ENCODE peak calls at places on chromosomes 7 and 10, in seven cellular contexts. M, S, H, J, K, Y and Q are unnamed samples.

GRCh38 chr10:14906765-14907164 is 28.1 kb downstream of the SUV39H2 start:
- DNase-seq in Y (no peak), K (no peak), J (no peak), H (no peak), S (no peak), M (no peak), Q (no peak)

GRCh38 chr7:51317582-51317910 is 937 bp upstream of the COBL start:
- DNase-seq in H (no peak), M (no peak), J (no peak), K (no peak), Y (no peak), S (no peak), Q (no peak)

GRCh38 chr7:130065500-130066152 is 4.7 kb upstream of the KLHDC10 start:
- DNase-seq in J (peak), H (no peak), M (no peak), S (no peak), Y (no peak), K (no peak), Q (no peak)

GRCh38 chr7:142391191-142391992 is 133.5 kb upstream of the PRSS58 start:
- DNase-seq in S (no peak), Y (peak), H (no peak), K (no peak), J (no peak), M (peak), Q (no peak)

GRCh38 chr10:60921631-60922030 is 22.4 kb downstream of the RHOBTB1 start:
- DNase-seq in J (no peak), S (no peak), Y (no peak), K (no peak), H (no peak), M (no peak), Q (no peak)

GRCh38 chr7:111363099-111363498 is 199.2 kb downstream of the IMMP2L start:
- DNase-seq in H (no peak), J (no peak), M (no peak), S (no peak), K (no peak), Y (no peak), Q (no peak)

GRCh38 chr7:43135129-43135528 is 22.7 kb downstream of the HECW1 start:
- DNase-seq in Y (no peak), S (no peak), H (no peak), K (no peak), M (no peak), J (peak), Q (peak)

GRCh38 chr10:10209152-10209551 is 808.5 kb upstream of the CELF2 start:
- DNase-seq in M (no peak), Y (no peak), S (no peak), K (peak), H (no peak), J (no peak), Q (no peak)

GRCh38 chr7:33774762-33775523 is 130.4 kb upstream of the BMPER start:
- DNase-seq in Y (no peak), M (no peak), K (peak), J (peak), S (no peak), H (no peak), Q (no peak)

GRCh38 chr7:3575753-3576531 is 274.9 kb downstream of the SDK1 start:
- DNase-seq in J (no peak), H (no peak), Y (no peak), K (no peak), S (no peak), M (no peak), Q (no peak)

GRCh38 chr10:69506834-69507643 is 55.8 kb downstream of the TSPAN15 start:
- DNase-seq in J (no peak), Y (peak), S (no peak), H (no peak), K (no peak), M (no peak), Q (peak)